ENCODE peak calls at places on chromosomes 1 and 21, in four cellular contexts. O is HL-60, S is GM12878, T is K562. A is an unnamed sample.

GRCh38 chr1:92411511-92411910 is 75.2 kb downstream of the GFI1 start:
- DNase-seq in S (no peak), O (no peak), T (no peak), A (no peak)

GRCh38 chr1:230493264-230493663 is 67.1 kb upstream of the PGBD5 start:
- DNase-seq in T (no peak), O (no peak), S (no peak), A (no peak)

GRCh38 chr1:184272178-184272866 is 114.5 kb upstream of the C1orf21 start:
- DNase-seq in S (no peak), T (no peak), O (no peak), A (no peak)

GRCh38 chr1:24742090-24742938 is 2.9 kb upstream of the CLIC4 start:
- DNase-seq in T (peak), O (no peak), S (no peak), A (no peak)

GRCh38 chr1:184044603-184045376 is 6.7 kb upstream of the TSEN15 start:
- DNase-seq in T (no peak), O (no peak), S (no peak), A (no peak)

GRCh38 chr1:115343200-115343737 is 5.2 kb upstream of the NGF start:
- DNase-seq in O (no peak), T (no peak), S (no peak), A (no peak)

GRCh38 chr1:204302769-204303168 is 57.0 kb downstream of the PLEKHA6 start:
- DNase-seq in T (no peak), S (no peak), O (no peak), A (no peak)

GRCh38 chr1:116134178-116134773 is 23.1 kb downstream of the MAB21L3 start:
- DNase-seq in O (no peak), S (no peak), T (no peak), A (no peak)

GRCh38 chr21:26055841-26056264 is 114.7 kb downstream of the APP start:
- DNase-seq in S (no peak), T (no peak), O (no peak), A (no peak)

GRCh38 chr1:21639594-21640041 is 29.5 kb downstream of the RAP1GAP start:
- DNase-seq in O (no peak), S (no peak), T (peak), A (no peak)

GRCh38 chr1:155553349-155553748 is 9.3 kb downstream of the ASH1L start:
- DNase-seq in O (no peak), T (no peak), S (no peak), A (no peak)

GRCh38 chr1:67722292-67722944 is 37.4 kb downstream of the GADD45A start:
- DNase-seq in S (no peak), O (no peak), T (no peak), A (no peak)

GRCh38 chr1:17118706-17119075 is 560 bp downstream of the PADI2 start:
- DNase-seq in S (no peak), O (no peak), T (no peak), A (no peak)

GRCh38 chr1:197911172-197911856 is 5.9 kb upstream of the LHX9 start:
- DNase-seq in S (no peak), T (no peak), O (no peak), A (no peak)

GRCh38 chr1:46043491-46044017 is 88.9 kb downstream of the PIK3R3 start:
- DNase-seq in S (peak), O (peak), T (no peak), A (no peak)

GRCh38 chr1:32767641-32768040 is 49.5 kb downstream of the YARS1 start:
- DNase-seq in S (no peak), T (no peak), O (no peak), A (no peak)

GRCh38 chr1:58964428-58964827 is 180.6 kb upstream of the JUN start:
- DNase-seq in O (no peak), T (no peak), S (no peak), A (no peak)

GRCh38 chr1:239993333-239993732 is 98.3 kb upstream of the FMN2 start:
- DNase-seq in S (no peak), T (no peak), O (no peak), A (no peak)

GRCh38 chr21:43361493-43362296 is 65.2 kb downstream of the SIK1 start:
- DNase-seq in S (peak), O (no peak), T (no peak), A (no peak)

GRCh38 chr1:239976130-239976968 is 115.3 kb upstream of the FMN2 start:
- DNase-seq in S (no peak), T (peak), O (peak), A (peak)

GRCh38 chr1:34983700-34984355 is 1.3 kb downstream of the TMEM35B start:
- DNase-seq in T (no peak), O (no peak), S (no peak), A (no peak)

GRCh38 chr1:31944205-31945089 is 6.3 kb upstream of the PTP4A2 start:
- DNase-seq in O (peak), T (peak), S (peak), A (peak)

GRCh38 chr1:164561461-164561860 is 2.5 kb downstream of the PBX1 start:
- DNase-seq in O (no peak), S (no peak), T (no peak), A (no peak)

GRCh38 chr1:91651671-91652071 is 151.0 kb downstream of the CDC7 start:
- DNase-seq in O (no peak), T (no peak), S (no peak), A (no peak)

GRCh38 chr1:231040019-231040799 is at the start of gene FAM89A:
- DNase-seq in S (no peak), T (peak), O (peak), A (peak)

GRCh38 chr1:234591131-234591530 is 18.8 kb downstream of the IRF2BP2 start:
- DNase-seq in S (no peak), T (no peak), O (no peak), A (no peak)

GRCh38 chr1:43441894-43442632 is 11.7 kb downstream of the HYI start:
- DNase-seq in T (no peak), S (no peak), O (no peak), A (no peak)

GRCh38 chr1:83545450-83545849 is 453.5 kb downstream of the TTLL7 start:
- DNase-seq in T (no peak), O (no peak), S (no peak), A (no peak)

GRCh38 chr1:113388621-113389355 is 1.5 kb upstream of the MAGI3 start:
- DNase-seq in S (no peak), O (no peak), T (peak), A (no peak)

GRCh38 chr1:76379506-76379905 is 305.0 kb downstream of the ST6GALNAC3 start:
- DNase-seq in O (no peak), T (no peak), S (no peak), A (no peak)

GRCh38 chr1:28417441-28418277 is 48.1 kb downstream of the PHACTR4 start:
- DNase-seq in S (no peak), O (peak), T (no peak), A (no peak)

GRCh38 chr1:221663321-221663720 is 78.6 kb downstream of the DUSP10 start:
- DNase-seq in O (no peak), S (no peak), T (no peak), A (no peak)

GRCh38 chr1:221670081-221670480 is 71.8 kb downstream of the DUSP10 start:
- DNase-seq in O (no peak), S (no peak), T (no peak), A (no peak)

GRCh38 chr1:221664253-221664652 is 77.6 kb downstream of the DUSP10 start:
- DNase-seq in O (no peak), S (no peak), T (no peak), A (no peak)

GRCh38 chr1:221669441-221669840 is 72.4 kb downstream of the DUSP10 start:
- DNase-seq in S (no peak), T (no peak), O (no peak), A (no peak)

DNA sequence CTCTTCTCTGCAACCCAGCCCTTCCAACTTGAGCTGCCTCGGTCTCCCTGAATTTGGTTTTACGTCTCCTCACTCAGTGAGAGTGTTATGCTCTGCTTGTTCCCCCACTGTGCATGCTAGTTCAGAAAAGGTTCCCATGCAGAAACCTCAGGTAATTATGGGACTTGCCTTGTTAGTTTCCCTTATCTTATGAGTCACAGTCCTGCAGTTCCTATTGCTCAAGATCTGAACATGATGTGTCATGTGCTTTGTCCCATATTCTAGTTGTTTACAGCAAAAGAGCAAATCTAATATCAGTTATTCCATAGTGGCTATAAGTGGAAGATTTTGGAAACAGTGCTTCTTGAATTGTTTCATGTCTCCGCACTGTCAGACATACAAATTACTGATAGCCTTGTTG is 74.4 kb downstream of the DUSP10 start:
- DNase-seq in T (no peak), O (peak), S (peak), A (no peak)
- TF ChIP-seq SPI1 in T (no peak), O (no peak), S (peak), A (peak)

DNA sequence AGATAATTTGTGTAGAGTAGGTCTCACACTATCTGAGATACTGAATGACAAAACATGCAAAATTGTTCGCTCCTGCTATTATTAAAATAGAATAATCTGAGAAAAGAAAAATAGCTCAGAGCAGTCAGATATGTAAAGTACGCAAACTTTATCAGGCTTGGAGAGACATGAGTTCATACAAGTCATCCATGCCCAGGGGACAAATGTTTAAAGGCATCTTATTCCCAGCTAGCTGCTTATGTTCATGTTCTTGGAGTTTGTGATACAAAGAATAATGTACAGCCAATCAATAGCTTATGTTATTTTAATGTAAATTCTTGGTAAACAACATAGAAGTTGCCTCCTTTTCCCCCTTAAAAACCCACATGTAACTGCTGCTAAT is 69.4 kb upstream of the USP25 start:
- DNase-seq in T (no peak), S (no peak), O (no peak), A (no peak)
- TF ChIP-seq SPI1 in T (no peak), S (no peak), O (no peak), A (no peak)

DNA sequence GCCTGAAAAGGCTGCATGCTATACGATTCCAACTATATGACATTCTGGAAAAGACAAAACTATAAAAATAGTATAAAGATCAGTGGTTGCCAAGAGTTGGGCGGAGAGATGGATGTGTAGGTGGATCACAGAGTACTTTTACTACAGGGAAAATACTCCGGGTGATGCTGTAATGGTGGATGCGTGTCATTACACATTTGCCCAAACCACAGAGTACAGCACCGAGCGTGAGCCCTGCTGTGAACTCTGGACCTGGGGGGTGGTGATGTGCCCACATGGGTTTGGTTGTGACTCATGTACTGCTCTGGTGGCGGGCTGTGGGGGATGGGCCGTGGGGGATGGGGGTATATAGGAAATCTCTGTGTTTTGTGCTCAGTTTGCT is 162.7 kb upstream of the COL6A1 start:
- DNase-seq in S (peak), T (no peak), O (peak), A (no peak)
- TF ChIP-seq SPI1 in S (no peak), T (no peak), O (no peak), A (no peak)

DNA sequence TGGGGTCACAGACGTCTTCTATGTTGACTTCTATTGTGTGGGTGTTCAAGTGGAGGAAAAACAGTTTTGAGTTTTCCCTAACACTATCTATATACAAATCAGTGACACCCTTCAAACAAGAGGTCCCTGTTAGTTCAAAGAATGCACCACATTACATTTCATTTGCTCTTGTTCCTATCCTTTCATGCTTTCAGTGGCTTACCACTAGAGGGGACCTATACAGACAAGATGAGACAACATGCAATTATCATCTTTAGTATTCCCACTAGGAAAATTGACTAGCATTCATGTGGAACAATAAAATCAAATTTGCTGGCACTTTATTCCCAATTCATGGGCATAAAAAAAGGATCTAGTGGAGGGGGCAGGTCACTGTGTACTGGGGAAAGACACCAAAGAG is 13.3 kb upstream of the SIPA1L2 start:
- DNase-seq in T (no peak), S (no peak), O (no peak), A (no peak)
- TF ChIP-seq SPI1 in T (no peak), S (no peak), O (no peak), A (no peak)

GRCh38 chr1:154502066-154502741 is at the start of the genes SHE and TDRD10:
- DNase-seq in S (no peak), T (no peak), O (no peak), A (no peak)

GRCh38 chr1:154501423-154502065 is 475 bp upstream of the TDRD10 start:
- DNase-seq in O (no peak), T (no peak), S (no peak), A (no peak)

GRCh38 chr1:154500533-154500932 is 1.5 kb upstream of the TDRD10 start:
- DNase-seq in T (no peak), S (no peak), O (no peak), A (no peak)

GRCh38 chr1:154503898-154504297 is 1.7 kb upstream of the SHE start:
- DNase-seq in S (no peak), T (no peak), O (no peak), A (no peak)

GRCh38 chr1:154502742-154503111 is 515 bp upstream of the SHE start:
- DNase-seq in S (no peak), T (no peak), O (no peak), A (no peak)
- TF ChIP-seq SPI1 in S (no peak), T (no peak), O (no peak), A (no peak)

GRCh38 chr1:101332622-101333021 is 95.8 kb downstream of the S1PR1 start:
- DNase-seq in T (no peak), O (no peak), S (no peak), A (no peak)

GRCh38 chr1:101338714-101339430 is 102.1 kb downstream of the S1PR1 start:
- DNase-seq in O (no peak), S (no peak), T (no peak), A (no peak)

GRCh38 chr1:101337968-101338367 is 101.1 kb downstream of the S1PR1 start:
- DNase-seq in S (no peak), T (no peak), O (no peak), A (no peak)
- TF ChIP-seq SPI1 in S (no peak), T (no peak), O (no peak), A (no peak)

A was measured in GM12891.